ENCODE peak calls at places on chromosomes 16 and 17, in five cellular contexts. J is WTC11, Z is ascending aorta, W is AG10803, Y is pancreas. S is an unnamed sample.

GRCh38 chr17:81035389-81036127 is 607 bp downstream of the BAIAP2 start:
- DNase-seq in J (no peak), Z (no peak), W (no peak), Y (peak), S (no peak)

GRCh38 chr17:73998246-73999220 is 204.9 kb upstream of the RPL38 start:
- DNase-seq in J (peak), Z (no peak), W (no peak), Y (peak), S (peak)

GRCh38 chr17:73650147-73650546 is 5.9 kb upstream of the SDK2 start:
- DNase-seq in J (peak), Z (no peak), W (no peak), Y (no peak), S (no peak)

GRCh38 chr16:72609933-72610332 is 438.0 kb upstream of the PMFBP1 start:
- DNase-seq in J (no peak), Z (no peak), W (no peak), Y (no peak), S (no peak)

GRCh38 chr17:10041287-10041612 is 136.2 kb upstream of the RCVRN start:
- DNase-seq in J (no peak), Z (no peak), W (peak), Y (no peak), S (no peak)

GRCh38 chr17:2401426-2402221 is 764 bp upstream of the MNT start:
- DNase-seq in J (peak), Z (peak), W (peak), Y (peak), S (peak)

GRCh38 chr17:50681260-50682200 is 26.2 kb downstream of the ANKRD40 start:
- DNase-seq in J (no peak), Z (no peak), W (peak), Y (no peak), S (peak)

GRCh38 chr16:49520684-49521083 is 147.1 kb downstream of the C16orf78 start:
- DNase-seq in J (no peak), Z (no peak), W (no peak), Y (no peak), S (no peak)

GRCh38 chr16:74190292-74190691 is 106.3 kb upstream of the PSMD7 start:
- DNase-seq in J (no peak), Z (no peak), W (no peak), Y (no peak), S (no peak)

GRCh38 chr17:15456972-15457722 is 10.3 kb downstream of the CDRT4 start:
- DNase-seq in J (no peak), Z (no peak), W (peak), Y (no peak), S (no peak)
- TF ChIP-seq CTCF in J (no peak), Z (peak), W (peak), Y (no peak), S (no peak)

GRCh38 chr16:2894231-2894630 is 11.2 kb downstream of the FLYWCH2 start:
- DNase-seq in J (peak), Z (no peak), W (no peak), Y (no peak), S (no peak)
- TF ChIP-seq CTCF in J (no peak), Z (no peak), W (no peak), Y (no peak), S (no peak)

GRCh38 chr16:352547-353403 is at the start of gene AXIN1:
- DNase-seq in J (peak), Z (peak), W (peak), Y (peak), S (peak)
- TF ChIP-seq CTCF in J (peak), Z (no peak), W (no peak), Y (no peak), S (peak)

GRCh38 chr16:56824335-56824734 is 40.7 kb upstream of the SLC12A3 start:
- DNase-seq in J (no peak), Z (no peak), W (peak), Y (no peak), S (peak)
- TF ChIP-seq CTCF in J (no peak), Z (no peak), W (peak), Y (no peak), S (no peak)

GRCh38 chr16:16183562-16183961 is 39.7 kb downstream of the ABCC6 start:
- DNase-seq in J (peak), Z (no peak), W (no peak), Y (no peak), S (no peak)
- TF ChIP-seq CTCF in J (no peak), Z (no peak), W (peak), Y (no peak), S (no peak)

DNA sequence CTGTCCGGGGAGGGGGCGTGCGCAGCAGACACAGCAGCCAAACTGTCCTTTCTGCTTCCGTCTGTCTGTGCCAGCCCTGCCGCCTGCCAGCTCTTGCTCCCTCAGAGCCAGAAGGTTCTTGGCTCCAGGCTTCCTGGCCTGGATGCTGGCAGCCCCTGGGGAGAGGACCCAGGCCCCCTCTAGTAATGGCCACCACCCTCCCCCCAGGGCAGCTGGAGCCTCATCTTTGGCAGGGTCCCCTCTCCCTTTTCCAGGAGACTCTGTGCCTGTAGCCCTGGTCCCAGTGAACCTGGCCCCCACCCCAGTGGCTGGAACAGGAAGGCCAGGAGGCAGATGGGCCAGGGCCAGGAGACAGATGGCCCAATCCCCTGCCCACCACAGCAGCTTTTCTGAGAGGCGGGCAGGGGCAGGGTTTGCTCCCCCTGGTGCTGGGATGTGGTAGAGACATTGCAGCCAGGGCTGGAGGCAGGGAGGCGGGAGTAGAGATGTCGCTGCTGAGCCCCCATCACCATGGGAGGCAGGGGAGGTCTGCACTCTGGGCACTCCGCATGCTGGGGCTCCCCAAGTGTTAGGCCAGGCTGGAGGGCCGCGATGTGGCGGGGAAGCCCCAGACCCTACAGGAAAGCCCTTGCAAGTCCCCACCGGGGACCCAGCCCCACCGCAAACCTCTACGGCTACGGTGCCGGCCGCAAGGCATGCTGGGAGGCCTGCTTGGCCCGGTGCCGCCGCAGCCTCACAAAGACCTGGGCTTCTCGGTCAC is 16.7 kb downstream of the UNC13D start:
- DNase-seq in J (peak), Z (no peak), W (peak), Y (peak), S (peak)
- TF ChIP-seq CTCF in J (peak), Z (peak), W (peak), Y (peak), S (peak)

S was measured in mucosa of descending colon.